ENCODE peak calls at places on chromosomes 12 and 14, in ten cellular contexts. R is EH, T is amniotic epithelial cell, D is lower leg skin, G is T-helper 17 cell, Q is HTR-8/SVneo, B is ureter, W is mesothelial cell of epicardium, U is left cardiac atrium, M is SW 1271. K is an unnamed sample.

GRCh38 chr14:58899317-58899713 is 261.6 kb downstream of the DACT1 start:
- DNase-seq in Q (peak), W (no peak), U (no peak), G (no peak), T (peak), B (no peak), M (peak), R (peak), D (no peak), K (peak)

GRCh38 chr14:73739899-73740685 is 25.9 kb upstream of the PNMA1 start:
- DNase-seq in Q (no peak), U (no peak), M (no peak), B (no peak), D (no peak), G (no peak), T (no peak), R (no peak), W (no peak), K (no peak)

GRCh38 chr12:1046727-1047126 is 55.7 kb downstream of the ERC1 start:
- DNase-seq in Q (no peak), D (no peak), W (no peak), R (no peak), M (no peak), B (no peak), G (no peak), T (no peak), U (no peak), K (peak)

GRCh38 chr14:64656986-64657385 is 47.2 kb upstream of the PLEKHG3 start:
- DNase-seq in R (no peak), D (peak), W (no peak), Q (no peak), B (peak), U (no peak), G (no peak), M (no peak), T (peak), K (peak)

GRCh38 chr14:104734991-104735779 is 11.2 kb downstream of the ADSS1 start:
- DNase-seq in Q (no peak), U (no peak), R (no peak), T (peak), M (no peak), W (no peak), D (no peak), B (no peak), G (no peak), K (no peak)

GRCh38 chr14:68756071-68756481 is 36.8 kb downstream of the ZFP36L1 start:
- DNase-seq in G (no peak), B (no peak), M (no peak), T (peak), U (no peak), W (no peak), D (no peak), Q (no peak), R (peak), K (no peak)

GRCh38 chr12:23756416-23756815 is 193.1 kb downstream of the SOX5 start:
- DNase-seq in G (no peak), R (no peak), B (no peak), Q (no peak), U (no peak), T (no peak), M (no peak), D (no peak), W (no peak), K (no peak)

GRCh38 chr12:46269429-46270241 is 792 bp upstream of the SLC38A1 start:
- DNase-seq in T (no peak), M (peak), G (peak), D (no peak), W (no peak), R (no peak), U (peak), Q (no peak), B (peak), K (no peak)

GRCh38 chr14:71586131-71586893 is 345.9 kb upstream of the RGS6 start:
- DNase-seq in R (peak), Q (no peak), M (no peak), U (no peak), D (peak), W (no peak), T (peak), B (no peak), G (no peak), K (peak)

GRCh38 chr12:6644257-6644596 is 3.0 kb downstream of the ACRBP start:
- DNase-seq in G (no peak), D (no peak), B (no peak), U (no peak), Q (no peak), R (no peak), T (no peak), M (no peak), W (no peak), K (no peak)